ENCODE peak calls at places on chromosome 16, in ten cellular contexts. V is breast epithelium, K is body of pancreas, R is GM06990, W is cardiac muscle cell, E is ovary, P is GM23338, D is right lobe of liver, G is Caco-2, L is HL-60. O is an unnamed sample. For H3K27me3, the result is how much of the 10 kb centered on the place peaks cover.

GRCh38 chr16:10202650-10203049 is 20.4 kb upstream of the GRIN2A start:
- DNase-seq in V (no peak), K (no peak), R (no peak), W (no peak), E (no peak), P (peak), D (no peak), G (peak), L (no peak), O (no peak)

GRCh38 chr16:77468831-77469230 is 34.0 kb upstream of the ADAMTS18 start:
- DNase-seq in V (no peak), K (no peak), R (no peak), W (no peak), E (no peak), P (no peak), D (no peak), G (no peak), L (no peak), O (no peak)

GRCh38 chr16:83187404-83187803 is 560.6 kb downstream of the CDH13 start:
- DNase-seq in V (no peak), K (no peak), R (no peak), W (peak), E (no peak), P (no peak), D (no peak), G (no peak), L (no peak), O (no peak)

GRCh38 chr16:49581630-49582298 is 208.2 kb downstream of the C16orf78 start:
- DNase-seq in V (no peak), K (no peak), R (no peak), W (no peak), E (no peak), P (no peak), D (peak), G (no peak), L (no peak), O (no peak)

GRCh38 chr16:49488740-49489525 is 115.3 kb downstream of the C16orf78 start:
- DNase-seq in V (no peak), K (no peak), R (no peak), W (no peak), E (no peak), P (no peak), D (no peak), G (no peak), L (no peak), O (no peak)

GRCh38 chr16:47035436-47035835 is 62.0 kb upstream of the DNAJA2 start:
- DNase-seq in V (no peak), K (no peak), R (no peak), W (no peak), E (no peak), P (no peak), D (no peak), G (no peak), L (no peak), O (no peak)

GRCh38 chr16:6947291-6947690 is 385.4 kb upstream of the RBFOX1 start:
- DNase-seq in V (no peak), K (no peak), R (no peak), W (no peak), E (no peak), P (no peak), D (no peak), G (no peak), L (no peak), O (peak)

GRCh38 chr16:71895679-71896385 is 501 bp downstream of the IST1 start:
- DNase-seq in V (peak), K (peak), R (no peak), W (peak), E (no peak), P (peak), D (peak), G (peak), L (peak), O (peak)

GRCh38 chr16:78311831-78312230 is 212.4 kb downstream of the WWOX start:
- DNase-seq in V (no peak), K (no peak), R (no peak), W (no peak), E (no peak), P (no peak), D (no peak), G (no peak), L (no peak), O (no peak)

GRCh38 chr16:58306327-58306726 is 11.5 kb upstream of the PRSS54 start:
- DNase-seq in V (no peak), K (peak), R (no peak), W (peak), E (no peak), P (peak), D (no peak), G (no peak), L (peak), O (no peak)

GRCh38 chr16:19513377-19514053 is 8.4 kb downstream of the GDE1 start:
- DNase-seq in V (no peak), K (no peak), R (no peak), W (peak), E (no peak), P (no peak), D (no peak), G (no peak), L (peak), O (no peak)

GRCh38 chr16:5024632-5025031 is 9.1 kb downstream of the NAGPA start:
- DNase-seq in V (no peak), K (peak), R (no peak), W (no peak), E (no peak), P (peak), D (no peak), G (peak), L (no peak), O (no peak)

GRCh38 chr16:12267491-12267890 is 291.0 kb downstream of the SNX29 start:
- DNase-seq in V (no peak), K (no peak), R (no peak), W (peak), E (peak), P (no peak), D (no peak), G (peak), L (no peak), O (no peak)

GRCh38 chr16:907361-907760 is 63.4 kb downstream of the LMF1 start:
- DNase-seq in V (no peak), K (no peak), R (no peak), W (no peak), E (no peak), P (no peak), D (no peak), G (no peak), L (no peak), O (no peak)

GRCh38 chr16:920722-921121 is 50.1 kb downstream of the LMF1 start:
- DNase-seq in V (peak), K (no peak), R (no peak), W (peak), E (no peak), P (no peak), D (no peak), G (no peak), L (no peak), O (no peak)

GRCh38 chr16:1351582-1352362 is at the start of the genes GNPTG and TSR3:
- DNase-seq in V (peak), K (peak), R (peak), W (peak), E (peak), P (peak), D (peak), G (peak), L (peak), O (peak)

GRCh38 chr16:83733301-83733700 is 74.5 kb upstream of the HSBP1 start:
- DNase-seq in V (no peak), K (no peak), R (no peak), W (peak), E (no peak), P (no peak), D (no peak), G (no peak), L (no peak), O (no peak)

GRCh38 chr16:5200123-5200522 is 102.5 kb upstream of the EEF2KMT start:
- DNase-seq in V (no peak), K (no peak), R (no peak), W (no peak), E (no peak), P (no peak), D (no peak), G (no peak), L (no peak), O (no peak)

GRCh38 chr16:626787-627457 is 3.9 kb upstream of the WFIKKN1 start:
- DNase-seq in V (no peak), K (no peak), R (no peak), W (peak), E (peak), P (no peak), D (peak), G (no peak), L (no peak), O (no peak)

GRCh38 chr16:80117731-80118130 is 423.1 kb upstream of the DYNLRB2 start:
- DNase-seq in V (no peak), K (no peak), R (no peak), W (peak), E (no peak), P (no peak), D (no peak), G (no peak), L (no peak), O (no peak)

GRCh38 chr16:28279006-28279405 is 13.3 kb upstream of the SBK1 start:
- DNase-seq in V (no peak), K (no peak), R (no peak), W (no peak), E (no peak), P (no peak), D (no peak), G (no peak), L (no peak), O (no peak)

GRCh38 chr16:52729731-52730130 is 182.8 kb upstream of the TOX3 start:
- DNase-seq in V (no peak), K (no peak), R (no peak), W (no peak), E (no peak), P (peak), D (no peak), G (no peak), L (no peak), O (no peak)

GRCh38 chr16:20624882-20625807 is 49.0 kb upstream of the ACSM2B start:
- DNase-seq in V (no peak), K (no peak), R (no peak), W (no peak), E (no peak), P (no peak), D (no peak), G (no peak), L (no peak), O (no peak)

GRCh38 chr16:81838794-81839193 is 59.7 kb downstream of the PLCG2 start:
- DNase-seq in V (no peak), K (no peak), R (peak), W (peak), E (no peak), P (no peak), D (no peak), G (no peak), L (no peak), O (no peak)

GRCh38 chr16:85086347-85087291 is 25.7 kb downstream of the CIBAR2 start:
- DNase-seq in V (peak), K (peak), R (peak), W (peak), E (peak), P (peak), D (peak), G (peak), L (peak), O (peak)

GRCh38 chr16:83899272-83899897 is 470 bp downstream of the MLYCD start:
- DNase-seq in V (no peak), K (peak), R (peak), W (peak), E (peak), P (peak), D (no peak), G (peak), L (peak), O (no peak)

GRCh38 chr16:54288592-54289241 is 2.1 kb upstream of the IRX3 start:
- DNase-seq in V (no peak), K (no peak), R (no peak), W (no peak), E (no peak), P (peak), D (no peak), G (no peak), L (no peak), O (no peak)

GRCh38 chr16:69917311-69917710 is 33.8 kb upstream of the CLEC18A start:
- DNase-seq in V (no peak), K (no peak), R (no peak), W (no peak), E (no peak), P (no peak), D (no peak), G (no peak), L (no peak), O (no peak)

GRCh38 chr16:50303605-50304466 is 37.5 kb downstream of the ADCY7 start:
- DNase-seq in V (no peak), K (no peak), R (no peak), W (peak), E (no peak), P (no peak), D (peak), G (no peak), L (peak), O (peak)

GRCh38 chr16:30951785-30952184 is 2.9 kb downstream of the ORAI3 start:
- DNase-seq in V (peak), K (peak), R (no peak), W (peak), E (peak), P (no peak), D (peak), G (no peak), L (no peak), O (no peak)

GRCh38 chr16:22868859-22869258 is 54.9 kb downstream of the HS3ST2 start:
- DNase-seq in V (no peak), K (no peak), R (no peak), W (no peak), E (no peak), P (no peak), D (no peak), G (no peak), L (no peak), O (no peak)

GRCh38 chr16:28192811-28193529 is 18.8 kb downstream of the XPO6 start:
- DNase-seq in V (no peak), K (no peak), R (peak), W (no peak), E (no peak), P (no peak), D (no peak), G (no peak), L (peak), O (no peak)

GRCh38 chr16:88295526-88296436 is 87.0 kb upstream of the ZNF469 start:
- DNase-seq in V (no peak), K (no peak), R (no peak), W (no peak), E (no peak), P (no peak), D (no peak), G (no peak), L (no peak), O (no peak)

GRCh38 chr16:53358884-53359283 is 75.4 kb upstream of the RBL2 start:
- DNase-seq in V (no peak), K (no peak), R (peak), W (no peak), E (no peak), P (no peak), D (no peak), G (no peak), L (no peak), O (no peak)

GRCh38 chr16:74305978-74306784 is 9.6 kb downstream of the PSMD7 start:
- DNase-seq in V (no peak), K (no peak), R (no peak), W (no peak), E (no peak), P (no peak), D (no peak), G (no peak), L (no peak), O (no peak)

GRCh38 chr16:824194-824593 is 23.7 kb upstream of the GNG13 start:
- DNase-seq in V (no peak), K (no peak), R (no peak), W (no peak), E (no peak), P (no peak), D (no peak), G (no peak), L (no peak), O (no peak)

GRCh38 chr16:57123216-57123968 is 31.0 kb downstream of the CPNE2 start:
- DNase-seq in V (no peak), K (no peak), R (no peak), W (peak), E (no peak), P (no peak), D (no peak), G (no peak), L (peak), O (no peak)
- H3K4me3 ChIP-seq in V (no peak), K (no peak), R (no peak), W (no peak), E (no peak), P (no peak), D (no peak), G (no peak), L (no peak), O (no peak)

DNA sequence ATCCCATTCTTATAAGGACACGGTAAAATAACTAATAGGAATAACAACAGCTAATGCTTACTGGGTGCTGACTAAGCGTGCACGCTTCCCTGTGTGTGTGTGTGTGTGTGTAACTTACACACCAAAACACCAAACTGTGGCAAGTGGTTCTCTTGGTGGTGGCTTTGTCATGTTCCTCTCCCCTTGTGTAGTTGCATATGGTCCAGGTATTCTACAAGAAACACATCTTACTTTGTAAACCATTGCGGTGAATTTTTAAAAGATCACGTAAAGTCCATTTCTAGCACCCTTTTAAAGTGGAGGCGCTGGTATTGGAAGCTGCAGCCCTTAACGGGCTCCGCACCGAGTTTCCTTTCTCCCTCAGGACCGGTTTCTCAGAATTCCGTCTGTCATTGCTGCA is 221.0 kb upstream of the FOXF1 start:
- DNase-seq in V (no peak), K (no peak), R (no peak), W (no peak), E (no peak), P (no peak), D (peak), G (no peak), L (no peak), O (no peak)
- H3K27me3 ChIP-seq in V (half or more), K (under half), R (under half), W (half or more), E (under half), P (half or more), D (under half), G (under half), L (under half), O (half or more)

GRCh38 chr16:24685539-24686432 is 43.7 kb upstream of the TNRC6A start:
- DNase-seq in V (peak), K (peak), R (no peak), W (peak), E (peak), P (peak), D (peak), G (peak), L (no peak), O (peak)

GRCh38 chr16:24688359-24688758 is 41.1 kb upstream of the TNRC6A start:
- DNase-seq in V (no peak), K (no peak), R (no peak), W (no peak), E (no peak), P (no peak), D (no peak), G (no peak), L (no peak), O (no peak)

GRCh38 chr16:24692854-24693253 is 36.6 kb upstream of the TNRC6A start:
- DNase-seq in V (no peak), K (no peak), R (no peak), W (no peak), E (no peak), P (no peak), D (no peak), G (no peak), L (no peak), O (no peak)

GRCh38 chr16:24686678-24687077 is 42.8 kb upstream of the TNRC6A start:
- DNase-seq in V (no peak), K (no peak), R (no peak), W (no peak), E (no peak), P (peak), D (no peak), G (no peak), L (no peak), O (no peak)

GRCh38 chr16:24689128-24689527 is 40.3 kb upstream of the TNRC6A start:
- DNase-seq in V (no peak), K (peak), R (no peak), W (peak), E (no peak), P (peak), D (peak), G (peak), L (peak), O (no peak)
- TF ChIP-seq CTCF in V (no peak), K (peak), R (peak), W (peak), E (no peak), P (peak), D (peak), G (peak), L (peak), O (peak)

DNA sequence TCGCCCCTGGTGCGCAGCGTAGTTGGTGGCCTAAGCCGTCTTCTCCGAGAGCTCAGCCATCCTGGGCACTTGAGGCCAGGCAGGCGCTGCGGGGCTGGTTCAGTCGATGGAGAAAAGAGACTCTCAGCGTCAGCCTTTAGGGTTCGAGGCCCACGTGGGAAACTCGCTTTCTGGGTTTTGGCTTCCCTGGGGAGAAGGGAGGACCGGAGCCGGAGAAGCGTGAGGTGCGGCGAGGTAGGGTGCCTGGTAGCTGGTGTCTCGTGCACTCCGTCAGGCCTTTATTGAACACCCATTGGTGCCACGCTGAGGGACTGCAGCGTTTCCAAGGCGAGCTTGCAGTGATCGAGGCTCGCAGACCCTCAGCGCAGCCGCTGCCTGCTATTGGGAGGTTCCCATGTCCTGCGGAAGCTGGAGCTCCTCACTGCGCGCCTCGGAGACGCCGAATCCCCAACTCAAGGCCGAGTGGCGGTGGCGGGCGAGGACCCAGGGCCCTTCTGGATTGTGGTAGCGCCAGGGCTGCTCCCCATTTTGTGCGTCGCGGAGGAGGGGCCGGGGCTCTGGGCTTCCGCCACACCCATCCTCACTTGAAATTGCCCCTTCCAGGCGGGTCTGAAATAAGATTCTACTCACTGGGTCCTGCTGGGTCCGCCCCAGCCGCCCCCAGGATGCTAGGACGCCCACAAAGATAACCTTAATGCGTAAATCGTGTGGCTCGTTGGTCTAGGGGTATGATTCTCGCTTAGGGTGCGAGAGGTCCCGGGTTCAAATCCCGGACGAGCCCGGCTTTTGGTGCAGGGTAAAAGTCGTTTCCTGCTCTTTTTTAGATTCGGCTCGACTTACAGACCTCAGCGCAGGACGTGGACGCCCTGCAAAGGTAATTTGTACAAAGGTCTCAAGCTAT is 1.2 kb downstream of the OR1F1 start:
- DNase-seq in V (no peak), K (no peak), R (peak), W (peak), E (no peak), P (peak), D (no peak), G (no peak), L (no peak), O (no peak)
- H3K4me3 ChIP-seq in V (peak), K (no peak), R (peak), W (peak), E (no peak), P (peak), D (no peak), G (no peak), L (peak), O (peak)

GRCh38 chr16:67167588-67167987 is 2.8 kb upstream of the NOL3 start:
- DNase-seq in V (no peak), K (no peak), R (no peak), W (no peak), E (no peak), P (no peak), D (no peak), G (no peak), L (no peak), O (no peak)
- H3K27me3 ChIP-seq in V (under half), K (under half), R (under half), W (half or more), E (under half), P (half or more), D (under half), G (under half), L (half or more), O (under half)

DNA sequence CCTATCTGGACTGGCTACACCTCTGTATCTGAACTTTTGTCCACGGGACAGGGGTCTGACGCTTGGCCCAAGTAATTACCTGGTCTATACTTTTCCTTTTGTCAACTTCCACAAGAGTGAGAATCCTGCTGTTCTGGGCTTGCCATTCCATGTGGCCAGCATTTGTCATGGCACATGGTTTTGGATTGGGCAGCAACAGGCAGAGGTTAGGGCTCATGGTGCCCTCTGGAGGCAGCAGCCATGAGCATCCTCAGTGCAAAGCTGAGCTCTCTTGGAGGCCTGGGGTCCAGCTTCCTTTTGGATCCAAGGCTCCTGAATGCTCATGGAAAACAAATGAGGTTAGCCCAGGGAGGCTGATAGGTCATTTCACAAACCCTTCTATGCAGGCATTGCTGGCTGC is 7.5 kb upstream of the EDC4 start:
- DNase-seq in V (no peak), K (peak), R (no peak), W (peak), E (no peak), P (peak), D (no peak), G (peak), L (peak), O (no peak)
- TF ChIP-seq CTCF in V (no peak), K (peak), R (peak), W (peak), E (no peak), P (peak), D (peak), G (peak), L (peak), O (no peak)

O was measured in dorsolateral prefrontal cortex.